ENCODE peak calls at places on chromosomes 16 and 17, in five cellular contexts. One of them, this sample, is unnamed.

GRCh38 chr16:30974348-30974747 is 10.7 kb upstream of the HSD3B7 start:
- DNase-seq in neuronal stem cell: no peak
- DNase-seq in IMR-90: no peak
- DNase-seq in mesenchymal stem cell: no peak
- DNase-seq in mesendoderm: no peak
- DNase-seq in this sample: no peak

GRCh38 chr17:46166692-46167249 is 26.5 kb downstream of the KANSL1 start:
- DNase-seq in neuronal stem cell: no peak
- DNase-seq in IMR-90: no peak
- DNase-seq in mesenchymal stem cell: no peak
- DNase-seq in mesendoderm: no peak
- DNase-seq in this sample: no peak

GRCh38 chr17:45042346-45043120 is 8.9 kb downstream of the DCAKD start:
- DNase-seq in neuronal stem cell: no peak
- DNase-seq in IMR-90: no peak
- DNase-seq in mesenchymal stem cell: no peak
- DNase-seq in mesendoderm: no peak
- DNase-seq in this sample: no peak

GRCh38 chr16:81451753-81452680 is 7.4 kb downstream of the CMIP start:
- DNase-seq in neuronal stem cell: no peak
- DNase-seq in IMR-90: peak
- DNase-seq in mesenchymal stem cell: no peak
- DNase-seq in mesendoderm: peak
- DNase-seq in this sample: no peak

GRCh38 chr17:54967621-54968258 is 714 bp downstream of the COX11 start:
- DNase-seq in neuronal stem cell: no peak
- DNase-seq in IMR-90: peak
- DNase-seq in mesenchymal stem cell: peak
- DNase-seq in mesendoderm: peak
- DNase-seq in this sample: no peak

GRCh38 chr16:78950768-78951167 is 649.8 kb downstream of the MAF start:
- DNase-seq in neuronal stem cell: no peak
- DNase-seq in IMR-90: no peak
- DNase-seq in mesenchymal stem cell: no peak
- DNase-seq in mesendoderm: no peak
- DNase-seq in this sample: no peak

GRCh38 chr17:72826602-72827001 is 265.9 kb downstream of the SLC39A11 start:
- DNase-seq in neuronal stem cell: no peak
- DNase-seq in IMR-90: peak
- DNase-seq in mesenchymal stem cell: peak
- DNase-seq in mesendoderm: peak
- DNase-seq in this sample: no peak

GRCh38 chr17:82582208-82582607 is 62.7 kb downstream of the FOXK2 start:
- DNase-seq in neuronal stem cell: no peak
- DNase-seq in IMR-90: peak
- DNase-seq in mesenchymal stem cell: no peak
- DNase-seq in mesendoderm: no peak
- DNase-seq in this sample: no peak

GRCh38 chr17:76617838-76618237 is 25.7 kb downstream of the ST6GALNAC1 start:
- DNase-seq in neuronal stem cell: no peak
- DNase-seq in IMR-90: no peak
- DNase-seq in mesenchymal stem cell: no peak
- DNase-seq in mesendoderm: no peak
- DNase-seq in this sample: no peak

GRCh38 chr17:29111816-29112499 is 68.2 kb downstream of the MYO18A start:
- DNase-seq in neuronal stem cell: peak
- DNase-seq in IMR-90: peak
- DNase-seq in mesenchymal stem cell: peak
- DNase-seq in mesendoderm: peak
- DNase-seq in this sample: peak

GRCh38 chr17:75289832-75290337 is 652 bp upstream of the SLC25A19 start:
- DNase-seq in neuronal stem cell: no peak
- DNase-seq in IMR-90: peak
- DNase-seq in mesenchymal stem cell: peak
- DNase-seq in mesendoderm: no peak
- DNase-seq in this sample: no peak

GRCh38 chr16:17633146-17633966 is 162.6 kb upstream of the XYLT1 start:
- DNase-seq in neuronal stem cell: no peak
- DNase-seq in IMR-90: no peak
- DNase-seq in mesenchymal stem cell: no peak
- DNase-seq in mesendoderm: no peak
- DNase-seq in this sample: no peak

GRCh38 chr16:88005148-88005547 is 53.9 kb downstream of the BANP start:
- DNase-seq in neuronal stem cell: no peak
- DNase-seq in IMR-90: no peak
- DNase-seq in mesenchymal stem cell: no peak
- DNase-seq in mesendoderm: peak
- DNase-seq in this sample: peak

GRCh38 chr17:81480140-81480917 is 32.3 kb downstream of the ACTG1 start:
- DNase-seq in neuronal stem cell: no peak
- DNase-seq in IMR-90: peak
- DNase-seq in mesenchymal stem cell: peak
- DNase-seq in mesendoderm: no peak
- DNase-seq in this sample: no peak

GRCh38 chr16:79089735-79090284 is 510.7 kb downstream of the MAF start:
- DNase-seq in neuronal stem cell: no peak
- DNase-seq in IMR-90: no peak
- DNase-seq in mesenchymal stem cell: no peak
- DNase-seq in mesendoderm: no peak
- DNase-seq in this sample: no peak

GRCh38 chr16:17160285-17160854 is 310.4 kb downstream of the XYLT1 start:
- DNase-seq in neuronal stem cell: peak
- DNase-seq in IMR-90: peak
- DNase-seq in mesenchymal stem cell: no peak
- DNase-seq in mesendoderm: peak
- DNase-seq in this sample: no peak

GRCh38 chr17:33871720-33872535 is 383.2 kb upstream of the CCL2 start:
- DNase-seq in neuronal stem cell: no peak
- DNase-seq in IMR-90: no peak
- DNase-seq in mesenchymal stem cell: no peak
- DNase-seq in mesendoderm: peak
- DNase-seq in this sample: no peak

GRCh38 chr17:10073026-10073425 is 125.4 kb downstream of the GAS7 start:
- DNase-seq in neuronal stem cell: no peak
- DNase-seq in IMR-90: no peak
- DNase-seq in mesenchymal stem cell: no peak
- DNase-seq in mesendoderm: no peak
- DNase-seq in this sample: no peak

GRCh38 chr17:8867361-8867981 is at the start of gene PIK3R6:
- DNase-seq in neuronal stem cell: no peak
- DNase-seq in IMR-90: no peak
- DNase-seq in mesenchymal stem cell: no peak
- DNase-seq in mesendoderm: no peak
- DNase-seq in this sample: peak

GRCh38 chr16:75224683-75225082 is 5.9 kb downstream of the CTRB1 start:
- DNase-seq in neuronal stem cell: no peak
- DNase-seq in IMR-90: no peak
- DNase-seq in mesenchymal stem cell: no peak
- DNase-seq in mesendoderm: no peak
- DNase-seq in this sample: peak

GRCh38 chr17:21705021-21705601 is 12.8 kb downstream of the KCNJ18 start:
- DNase-seq in neuronal stem cell: no peak
- DNase-seq in IMR-90: no peak
- DNase-seq in mesenchymal stem cell: no peak
- DNase-seq in mesendoderm: no peak
- DNase-seq in this sample: no peak

GRCh38 chr16:84843149-84844048 is 23.6 kb downstream of the CRISPLD2 start:
- DNase-seq in neuronal stem cell: no peak
- DNase-seq in IMR-90: no peak
- DNase-seq in mesenchymal stem cell: no peak
- DNase-seq in mesendoderm: no peak
- DNase-seq in this sample: no peak

GRCh38 chr16:4111748-4112696 is 4.2 kb downstream of the ADCY9 start:
- DNase-seq in neuronal stem cell: no peak
- DNase-seq in IMR-90: peak
- DNase-seq in mesenchymal stem cell: peak
- DNase-seq in mesendoderm: no peak
- DNase-seq in this sample: no peak

GRCh38 chr17:40558651-40559015 is 6.6 kb downstream of the CCR7 start:
- DNase-seq in neuronal stem cell: no peak
- DNase-seq in IMR-90: no peak
- DNase-seq in mesenchymal stem cell: no peak
- DNase-seq in mesendoderm: no peak
- DNase-seq in this sample: no peak

GRCh38 chr16:81912395-81912794 is 98.9 kb downstream of the SDR42E1 start:
- DNase-seq in neuronal stem cell: no peak
- DNase-seq in IMR-90: no peak
- DNase-seq in mesenchymal stem cell: no peak
- DNase-seq in mesendoderm: no peak
- DNase-seq in this sample: no peak

GRCh38 chr17:66949501-66949900 is 15.0 kb upstream of the CACNG4 start:
- DNase-seq in neuronal stem cell: no peak
- DNase-seq in IMR-90: peak
- DNase-seq in mesenchymal stem cell: peak
- DNase-seq in mesendoderm: no peak
- DNase-seq in this sample: no peak

GRCh38 chr16:87602005-87602790 is at the start of gene JPH3:
- DNase-seq in neuronal stem cell: peak
- DNase-seq in IMR-90: no peak
- DNase-seq in mesenchymal stem cell: no peak
- DNase-seq in mesendoderm: peak
- DNase-seq in this sample: peak

GRCh38 chr16:53369921-53370320 is 64.3 kb upstream of the RBL2 start:
- DNase-seq in neuronal stem cell: no peak
- DNase-seq in IMR-90: peak
- DNase-seq in mesenchymal stem cell: peak
- DNase-seq in mesendoderm: no peak
- DNase-seq in this sample: no peak

GRCh38 chr17:82126479-82127314 is 28.7 kb upstream of the FASN start:
- DNase-seq in neuronal stem cell: no peak
- DNase-seq in IMR-90: no peak
- DNase-seq in mesenchymal stem cell: no peak
- DNase-seq in mesendoderm: no peak
- DNase-seq in this sample: no peak

GRCh38 chr17:43570518-43570928 is 24.4 kb upstream of the ETV4 start:
- DNase-seq in neuronal stem cell: no peak
- DNase-seq in IMR-90: peak
- DNase-seq in mesenchymal stem cell: peak
- DNase-seq in mesendoderm: no peak
- DNase-seq in this sample: no peak

GRCh38 chr17:17537311-17538099 is 41.3 kb upstream of the RASD1 start:
- DNase-seq in neuronal stem cell: no peak
- DNase-seq in IMR-90: peak
- DNase-seq in mesenchymal stem cell: peak
- DNase-seq in mesendoderm: no peak
- DNase-seq in this sample: no peak

GRCh38 chr16:11896776-11897175 is 19.0 kb downstream of the GSPT1 start:
- DNase-seq in neuronal stem cell: no peak
- DNase-seq in IMR-90: peak
- DNase-seq in mesenchymal stem cell: peak
- DNase-seq in mesendoderm: no peak
- DNase-seq in this sample: no peak

GRCh38 chr16:22008215-22009142 is 568 bp downstream of the MOSMO start:
- DNase-seq in neuronal stem cell: no peak
- DNase-seq in IMR-90: no peak
- DNase-seq in mesenchymal stem cell: peak
- DNase-seq in mesendoderm: no peak
- DNase-seq in this sample: no peak

GRCh38 chr16:535446-536405 is 8.2 kb downstream of the CAPN15 start:
- DNase-seq in neuronal stem cell: no peak
- DNase-seq in IMR-90: peak
- DNase-seq in mesenchymal stem cell: peak
- DNase-seq in mesendoderm: no peak
- DNase-seq in this sample: no peak

GRCh38 chr17:49183801-49184200 is 26.6 kb downstream of the GNGT2 start:
- DNase-seq in neuronal stem cell: no peak
- DNase-seq in IMR-90: no peak
- DNase-seq in mesenchymal stem cell: no peak
- DNase-seq in mesendoderm: no peak
- DNase-seq in this sample: no peak

GRCh38 chr17:70225272-70225671 is 55.9 kb downstream of the KCNJ2 start:
- DNase-seq in neuronal stem cell: no peak
- DNase-seq in IMR-90: no peak
- DNase-seq in mesenchymal stem cell: no peak
- DNase-seq in mesendoderm: no peak
- DNase-seq in this sample: no peak

GRCh38 chr17:83160443-83161297 is 81.3 kb downstream of the METRNL start:
- DNase-seq in neuronal stem cell: no peak
- DNase-seq in IMR-90: no peak
- DNase-seq in mesenchymal stem cell: no peak
- DNase-seq in mesendoderm: no peak
- DNase-seq in this sample: no peak

GRCh38 chr16:29729116-29729521 is 16.7 kb downstream of the C16orf54 start:
- DNase-seq in neuronal stem cell: peak
- DNase-seq in IMR-90: peak
- DNase-seq in mesenchymal stem cell: peak
- DNase-seq in mesendoderm: peak
- DNase-seq in this sample: no peak

GRCh38 chr17:633133-633532 is 81.5 kb downstream of the VPS53 start:
- DNase-seq in neuronal stem cell: no peak
- DNase-seq in IMR-90: no peak
- DNase-seq in mesenchymal stem cell: peak
- DNase-seq in mesendoderm: no peak
- DNase-seq in this sample: no peak
- H3K27ac ChIP-seq in neuronal stem cell: no peak
- H3K27ac ChIP-seq in IMR-90: no peak
- H3K27ac ChIP-seq in mesenchymal stem cell: no peak
- H3K27ac ChIP-seq in mesendoderm: no peak
- H3K27ac ChIP-seq in this sample: no peak

GRCh38 chr17:6711681-6712057 is 1.5 kb downstream of the SLC13A5 start:
- DNase-seq in neuronal stem cell: no peak
- DNase-seq in IMR-90: no peak
- DNase-seq in mesenchymal stem cell: no peak
- DNase-seq in mesendoderm: no peak
- DNase-seq in this sample: no peak
- H2BK15ac ChIP-seq in neuronal stem cell: no peak
- H2BK15ac ChIP-seq in IMR-90: no peak
- H2BK15ac ChIP-seq in mesenchymal stem cell: no peak
- H2BK15ac ChIP-seq in mesendoderm: no peak
- H2BK15ac ChIP-seq in this sample: no peak

GRCh38 chr17:47942568-47942967 is 1.2 kb downstream of the PNPO start:
- DNase-seq in neuronal stem cell: no peak
- DNase-seq in IMR-90: no peak
- DNase-seq in mesenchymal stem cell: no peak
- DNase-seq in mesendoderm: no peak
- DNase-seq in this sample: no peak

GRCh38 chr17:47941998-47942490 is 673 bp downstream of the PNPO start:
- DNase-seq in neuronal stem cell: no peak
- DNase-seq in IMR-90: no peak
- DNase-seq in mesenchymal stem cell: no peak
- DNase-seq in mesendoderm: no peak
- DNase-seq in this sample: no peak

GRCh38 chr17:47945080-47945479 is 3.7 kb downstream of the PNPO start:
- DNase-seq in neuronal stem cell: no peak
- DNase-seq in IMR-90: no peak
- DNase-seq in mesenchymal stem cell: no peak
- DNase-seq in mesendoderm: no peak
- DNase-seq in this sample: no peak

GRCh38 chr17:47937915-47938314 is 3.5 kb upstream of the PNPO start:
- DNase-seq in neuronal stem cell: no peak
- DNase-seq in IMR-90: no peak
- DNase-seq in mesenchymal stem cell: no peak
- DNase-seq in mesendoderm: no peak
- DNase-seq in this sample: no peak

GRCh38 chr17:47941246-47941997 is at the start of gene PNPO:
- DNase-seq in neuronal stem cell: peak
- DNase-seq in IMR-90: peak
- DNase-seq in mesenchymal stem cell: peak
- DNase-seq in mesendoderm: peak
- DNase-seq in this sample: peak
- H3K18ac ChIP-seq in neuronal stem cell: peak
- H3K18ac ChIP-seq in IMR-90: no peak
- H3K18ac ChIP-seq in mesenchymal stem cell: peak
- H3K18ac ChIP-seq in mesendoderm: no peak
- H3K18ac ChIP-seq in this sample: no peak

GRCh38 chr17:65099941-65100315 is 37.2 kb upstream of the RGS9 start:
- DNase-seq in neuronal stem cell: no peak
- DNase-seq in IMR-90: peak
- DNase-seq in mesenchymal stem cell: peak
- DNase-seq in mesendoderm: no peak
- DNase-seq in this sample: peak
- H3K27ac ChIP-seq in neuronal stem cell: no peak
- H3K27ac ChIP-seq in IMR-90: no peak
- H3K27ac ChIP-seq in mesenchymal stem cell: peak
- H3K27ac ChIP-seq in mesendoderm: no peak
- H3K27ac ChIP-seq in this sample: no peak

This sample was measured in H9.